ENCODE peak calls at places on chromosomes 7 and 10, in four cellular contexts. W is body of pancreas, K is lower leg skin, D is tibial nerve. R is an unnamed sample.

GRCh38 chr7:111771638-111772037 is 209.3 kb upstream of the IMMP2L start:
- DNase-seq in W (no peak), K (no peak), D (no peak), R (no peak)

GRCh38 chr10:92238586-92239098 is 52.2 kb downstream of the CPEB3 start:
- DNase-seq in W (peak), K (peak), D (peak), R (peak)

GRCh38 chr10:103807996-103808395 is 47.4 kb downstream of the SH3PXD2A start:
- DNase-seq in W (no peak), K (no peak), D (no peak), R (no peak)

GRCh38 chr7:74479066-74479781 is 25.5 kb downstream of the GTF2IRD1 start:
- DNase-seq in W (peak), K (no peak), D (no peak), R (peak)

GRCh38 chr7:116354546-116355422 is 144.4 kb downstream of the TES start:
- DNase-seq in W (peak), K (peak), D (peak), R (peak)

GRCh38 chr10:47137311-47137851 is 162.6 kb upstream of the GDF10 start:
- DNase-seq in W (no peak), K (no peak), D (no peak), R (no peak)

GRCh38 chr7:142459557-142459963 is 201.7 kb upstream of the PRSS58 start:
- DNase-seq in W (peak), K (no peak), D (no peak), R (peak)

GRCh38 chr7:12951397-12951801 is 264.0 kb downstream of the ARL4A start:
- DNase-seq in W (no peak), K (no peak), D (no peak), R (no peak)

GRCh38 chr10:8908013-8908412 is 853.5 kb downstream of the GATA3 start:
- DNase-seq in W (no peak), K (no peak), D (no peak), R (no peak)

GRCh38 chr10:86329896-86330680 is 36.5 kb downstream of the GRID1 start:
- DNase-seq in W (no peak), K (no peak), D (no peak), R (no peak)

GRCh38 chr10:101986277-101986971 is 69.5 kb downstream of the ARMH3 start:
- DNase-seq in W (peak), K (no peak), D (no peak), R (peak)

GRCh38 chr10:69470463-69471163 is 19.3 kb downstream of the TSPAN15 start:
- DNase-seq in W (no peak), K (no peak), D (no peak), R (no peak)

GRCh38 chr10:94916423-94916822 is 22.0 kb upstream of the CYP2C9 start:
- DNase-seq in W (no peak), K (no peak), D (no peak), R (no peak)

GRCh38 chr7:115066050-115066449 is 144.2 kb downstream of the MDFIC start:
- DNase-seq in W (no peak), K (no peak), D (no peak), R (no peak)

DNA sequence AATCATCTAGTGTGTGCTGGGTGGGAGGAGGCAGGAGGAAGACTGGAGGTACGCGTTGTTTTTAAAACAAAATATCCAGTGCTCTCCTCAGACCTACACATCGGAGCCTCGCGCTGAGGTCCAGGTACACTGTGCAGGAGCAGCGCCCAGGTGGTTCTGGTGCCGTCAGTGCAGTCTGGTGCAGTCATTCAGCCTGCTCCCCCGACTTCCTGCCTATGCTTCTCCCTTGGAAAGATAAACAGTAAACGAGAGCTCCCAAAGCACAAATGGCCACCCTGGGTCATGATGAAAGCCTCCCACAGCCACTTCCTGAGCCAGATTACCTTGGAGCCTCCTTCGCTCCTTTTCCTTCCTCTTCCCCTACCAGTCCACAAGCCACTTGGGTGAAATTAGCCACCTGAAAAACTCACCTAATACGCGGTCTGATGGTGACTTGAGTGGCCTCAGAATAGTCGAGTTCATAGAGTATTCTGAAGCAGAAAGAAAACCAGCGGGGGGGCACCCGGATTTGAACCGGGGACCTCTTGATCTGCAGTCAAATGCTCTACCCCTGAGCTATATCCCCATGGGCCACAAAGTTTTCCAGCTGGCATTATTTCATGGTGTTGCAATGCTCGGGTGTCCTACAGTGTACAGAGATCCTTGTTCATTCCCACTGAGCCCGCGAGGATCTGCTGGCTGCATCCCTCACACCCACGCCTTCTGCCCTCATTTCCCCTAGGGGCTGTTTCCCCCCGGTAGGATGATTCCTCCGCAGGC is 82.5 kb downstream of the ZNF467 start:
- DNase-seq in W (peak), K (no peak), D (peak), R (peak)
- H3K4me3 ChIP-seq in W (no peak), K (no peak), D (no peak), R (no peak)

GRCh38 chr7:92134271-92135099 is at the start of gene CYP51A1:
- DNase-seq in W (peak), K (peak), D (peak), R (peak)
- TF ChIP-seq POLR2A in W (peak), K (no peak), D (peak), R (peak)

DNA sequence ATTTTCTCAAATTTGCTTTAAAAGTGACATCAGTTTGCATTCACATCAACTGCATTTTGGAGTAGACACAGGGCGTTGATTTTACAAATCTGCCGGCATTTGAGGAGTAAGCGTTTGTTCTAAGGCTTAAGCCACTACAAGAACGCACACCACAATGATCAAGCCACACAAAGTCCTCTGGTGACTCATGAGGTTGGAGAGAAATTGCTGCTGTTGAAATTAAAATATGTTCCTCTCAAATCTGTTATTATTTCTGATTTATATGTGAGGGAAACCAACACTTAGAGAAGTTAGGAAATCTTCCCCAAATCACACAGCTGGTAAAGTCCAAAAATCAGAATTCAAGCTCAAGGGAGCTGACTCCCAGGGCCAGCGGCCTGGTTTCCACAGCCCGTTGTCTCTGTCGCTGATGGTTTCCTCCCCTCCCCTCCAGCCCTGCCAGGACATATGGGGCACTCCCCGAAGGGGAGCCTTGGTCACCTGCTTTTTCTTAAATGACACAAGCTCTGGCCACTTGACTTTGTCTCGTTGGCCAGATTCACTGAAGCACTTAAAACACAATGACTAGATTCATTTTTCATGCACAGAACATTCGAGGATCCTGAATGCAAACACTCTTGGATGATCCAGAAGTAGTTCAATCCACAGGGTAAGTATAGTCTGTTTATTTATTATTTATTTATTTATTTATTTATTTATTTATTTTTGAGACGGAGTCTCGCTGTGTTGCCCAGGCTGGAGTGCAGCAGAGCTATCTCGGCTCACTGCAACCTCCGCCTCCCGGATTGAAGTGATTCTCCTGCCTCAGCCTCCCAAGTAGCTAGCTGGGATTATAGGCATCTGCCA is 29.2 kb upstream of the KLF6 start:
- DNase-seq in W (no peak), K (no peak), D (no peak), R (peak)
- H3K4me3 ChIP-seq in W (no peak), K (no peak), D (no peak), R (no peak)

DNA sequence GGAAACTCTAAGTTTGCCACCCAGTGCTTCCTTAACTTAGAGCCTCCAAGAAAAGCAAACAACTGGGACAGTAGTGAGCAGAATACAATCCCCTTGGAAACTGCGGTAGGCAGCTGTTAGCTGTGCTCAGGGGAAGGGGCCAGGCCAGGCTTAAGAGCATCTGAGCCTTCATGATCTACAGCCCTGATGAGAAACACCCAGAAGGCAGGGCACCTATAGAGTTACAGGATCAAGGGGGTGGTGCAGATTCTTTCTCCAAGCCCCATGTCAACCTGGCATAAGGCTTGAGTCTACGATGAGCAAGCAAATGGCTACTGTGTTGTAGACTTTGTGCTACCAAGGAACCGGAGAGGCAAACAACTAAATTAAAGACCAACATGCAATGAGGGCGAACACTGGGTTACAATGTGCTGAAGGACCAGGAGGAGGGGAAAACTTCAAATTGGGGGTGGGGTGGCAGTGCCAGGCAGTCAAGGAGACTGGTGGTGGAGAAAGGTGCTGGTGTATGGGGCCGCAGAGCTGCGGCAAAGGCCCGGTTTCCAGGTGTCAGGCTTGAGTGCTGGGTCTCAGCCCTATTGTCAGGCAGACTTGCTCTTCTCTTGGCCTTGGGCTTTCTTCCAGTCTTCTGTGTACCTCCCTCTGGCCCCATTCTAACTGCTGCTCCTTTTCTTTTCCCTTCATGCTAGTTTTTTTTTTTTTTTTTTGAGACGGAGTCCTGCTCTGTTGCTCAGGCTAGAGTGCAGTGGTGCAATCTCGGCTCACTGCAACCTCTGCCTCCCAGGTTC is 51.1 kb downstream of the POLR3A start:
- DNase-seq in W (no peak), K (no peak), D (no peak), R (no peak)
- TF ChIP-seq POLR2A in W (no peak), K (no peak), D (no peak), R (no peak)

R was measured in thyroid gland.